ENCODE peak calls at places on chromosome 19, in five cellular contexts. One of them, this sample, is unnamed. For H3K4me1 and H3K9me3, the result is how much of the 10 kb centered on the place peaks cover.

GRCh38 chr19:13744179-13744578 is 20.1 kb upstream of the MRI1 start:
- DNase-seq in effector memory CD4-positive, alpha-beta T cell: no peak
- DNase-seq in breast epithelium: no peak
- DNase-seq in colonic mucosa: no peak
- DNase-seq in SK-N-SH: no peak
- DNase-seq in this sample: no peak

GRCh38 chr19:1016647-1017114 is 4.2 kb downstream of the TMEM259 start:
- DNase-seq in effector memory CD4-positive, alpha-beta T cell: no peak
- DNase-seq in colonic mucosa: peak
- DNase-seq in SK-N-SH: no peak
- DNase-seq in breast epithelium: no peak
- DNase-seq in this sample: no peak

GRCh38 chr19:48123907-48124675 is 13.5 kb upstream of the PLA2G4C start:
- DNase-seq in colonic mucosa: no peak
- DNase-seq in SK-N-SH: no peak
- DNase-seq in breast epithelium: peak
- DNase-seq in effector memory CD4-positive, alpha-beta T cell: no peak
- DNase-seq in this sample: no peak

GRCh38 chr19:2462635-2463421 is 6.1 kb upstream of the LMNB2 start:
- DNase-seq in breast epithelium: peak
- DNase-seq in effector memory CD4-positive, alpha-beta T cell: no peak
- DNase-seq in SK-N-SH: peak
- DNase-seq in colonic mucosa: peak
- DNase-seq in this sample: peak

GRCh38 chr19:5586300-5587070 is 18.7 kb upstream of the TINCR start:
- DNase-seq in SK-N-SH: no peak
- DNase-seq in colonic mucosa: no peak
- DNase-seq in effector memory CD4-positive, alpha-beta T cell: no peak
- DNase-seq in breast epithelium: no peak
- DNase-seq in this sample: no peak

GRCh38 chr19:38003427-38004099 is 96.6 kb downstream of the SIPA1L3 start:
- DNase-seq in breast epithelium: peak
- DNase-seq in colonic mucosa: peak
- DNase-seq in effector memory CD4-positive, alpha-beta T cell: no peak
- DNase-seq in SK-N-SH: peak
- DNase-seq in this sample: peak

GRCh38 chr19:20244356-20244755 is 77.3 kb downstream of the ZNF486 start:
- DNase-seq in effector memory CD4-positive, alpha-beta T cell: no peak
- DNase-seq in SK-N-SH: no peak
- DNase-seq in breast epithelium: no peak
- DNase-seq in colonic mucosa: no peak
- DNase-seq in this sample: no peak

GRCh38 chr19:8615813-8616596 is 5.5 kb upstream of the ADAMTS10 start:
- DNase-seq in breast epithelium: no peak
- DNase-seq in effector memory CD4-positive, alpha-beta T cell: peak
- DNase-seq in SK-N-SH: peak
- DNase-seq in colonic mucosa: peak
- DNase-seq in this sample: peak

GRCh38 chr19:40165362-40165937 is 25.8 kb upstream of the MAP3K10 start:
- DNase-seq in colonic mucosa: peak
- DNase-seq in SK-N-SH: peak
- DNase-seq in effector memory CD4-positive, alpha-beta T cell: no peak
- DNase-seq in breast epithelium: no peak
- DNase-seq in this sample: peak

GRCh38 chr19:4692275-4693077 is 22.3 kb upstream of the MYDGF start:
- DNase-seq in colonic mucosa: no peak
- DNase-seq in breast epithelium: no peak
- DNase-seq in SK-N-SH: no peak
- DNase-seq in effector memory CD4-positive, alpha-beta T cell: no peak
- DNase-seq in this sample: no peak

GRCh38 chr19:58336820-58337219 is 10.0 kb downstream of the ZSCAN22 start:
- DNase-seq in SK-N-SH: no peak
- DNase-seq in effector memory CD4-positive, alpha-beta T cell: no peak
- DNase-seq in colonic mucosa: no peak
- DNase-seq in breast epithelium: no peak
- DNase-seq in this sample: no peak

GRCh38 chr19:18650468-18651001 is 13.7 kb downstream of the KLHL26 start:
- DNase-seq in breast epithelium: no peak
- DNase-seq in effector memory CD4-positive, alpha-beta T cell: no peak
- DNase-seq in SK-N-SH: no peak
- DNase-seq in colonic mucosa: peak
- DNase-seq in this sample: peak

GRCh38 chr19:1080360-1081161 is 13.6 kb downstream of the ARHGAP45 start:
- DNase-seq in SK-N-SH: no peak
- DNase-seq in effector memory CD4-positive, alpha-beta T cell: no peak
- DNase-seq in colonic mucosa: no peak
- DNase-seq in breast epithelium: no peak
- DNase-seq in this sample: no peak

GRCh38 chr19:56269348-56269747 is 3.2 kb upstream of the EDDM13 start:
- DNase-seq in breast epithelium: no peak
- DNase-seq in SK-N-SH: no peak
- DNase-seq in colonic mucosa: no peak
- DNase-seq in effector memory CD4-positive, alpha-beta T cell: no peak
- DNase-seq in this sample: no peak

GRCh38 chr19:46951236-46951986 is 68.2 kb upstream of the NPAS1 start:
- DNase-seq in effector memory CD4-positive, alpha-beta T cell: no peak
- DNase-seq in colonic mucosa: peak
- DNase-seq in SK-N-SH: no peak
- DNase-seq in breast epithelium: no peak
- DNase-seq in this sample: no peak

GRCh38 chr19:41816761-41817160 is 20.4 kb downstream of the CEACAM3 start:
- DNase-seq in breast epithelium: no peak
- DNase-seq in colonic mucosa: no peak
- DNase-seq in SK-N-SH: no peak
- DNase-seq in effector memory CD4-positive, alpha-beta T cell: no peak
- DNase-seq in this sample: no peak

GRCh38 chr19:38047048-38047435 is 140.0 kb downstream of the SIPA1L3 start:
- DNase-seq in effector memory CD4-positive, alpha-beta T cell: no peak
- DNase-seq in colonic mucosa: no peak
- DNase-seq in breast epithelium: no peak
- DNase-seq in SK-N-SH: no peak
- DNase-seq in this sample: no peak

GRCh38 chr19:43984687-43985000 is 656 bp downstream of the ZNF155 start:
- DNase-seq in effector memory CD4-positive, alpha-beta T cell: no peak
- DNase-seq in breast epithelium: no peak
- DNase-seq in SK-N-SH: peak
- DNase-seq in colonic mucosa: peak
- DNase-seq in this sample: no peak

GRCh38 chr19:1791879-1792278 is 20.2 kb downstream of the ATP8B3 start:
- DNase-seq in effector memory CD4-positive, alpha-beta T cell: no peak
- DNase-seq in SK-N-SH: no peak
- DNase-seq in colonic mucosa: no peak
- DNase-seq in breast epithelium: no peak
- DNase-seq in this sample: no peak

GRCh38 chr19:3097442-3097871 is 3.3 kb downstream of the GNA11 start:
- DNase-seq in effector memory CD4-positive, alpha-beta T cell: no peak
- DNase-seq in SK-N-SH: no peak
- DNase-seq in breast epithelium: no peak
- DNase-seq in colonic mucosa: peak
- DNase-seq in this sample: no peak

GRCh38 chr19:38441660-38442348 is 8.3 kb downstream of the RYR1 start:
- DNase-seq in SK-N-SH: no peak
- DNase-seq in effector memory CD4-positive, alpha-beta T cell: no peak
- DNase-seq in colonic mucosa: no peak
- DNase-seq in breast epithelium: no peak
- DNase-seq in this sample: peak

GRCh38 chr19:280541-281007 is 10.6 kb downstream of the PLPP2 start:
- DNase-seq in colonic mucosa: no peak
- DNase-seq in SK-N-SH: no peak
- DNase-seq in breast epithelium: no peak
- DNase-seq in effector memory CD4-positive, alpha-beta T cell: no peak
- DNase-seq in this sample: no peak

GRCh38 chr19:3006075-3006767 is 22.9 kb downstream of the TLE2 start:
- DNase-seq in colonic mucosa: peak
- DNase-seq in effector memory CD4-positive, alpha-beta T cell: no peak
- DNase-seq in breast epithelium: no peak
- DNase-seq in SK-N-SH: no peak
- DNase-seq in this sample: no peak

GRCh38 chr19:35739275-35740107 is 2.8 kb downstream of the IGFLR1 start:
- DNase-seq in effector memory CD4-positive, alpha-beta T cell: no peak
- DNase-seq in colonic mucosa: no peak
- DNase-seq in SK-N-SH: no peak
- DNase-seq in breast epithelium: no peak
- DNase-seq in this sample: no peak

GRCh38 chr19:35738887-35739229 is 3.4 kb downstream of the IGFLR1 start:
- DNase-seq in breast epithelium: no peak
- DNase-seq in colonic mucosa: no peak
- DNase-seq in SK-N-SH: no peak
- DNase-seq in effector memory CD4-positive, alpha-beta T cell: no peak
- DNase-seq in this sample: no peak

GRCh38 chr19:35740108-35740422 is 2.2 kb downstream of the IGFLR1 start:
- DNase-seq in SK-N-SH: no peak
- DNase-seq in effector memory CD4-positive, alpha-beta T cell: no peak
- DNase-seq in breast epithelium: no peak
- DNase-seq in colonic mucosa: no peak
- DNase-seq in this sample: no peak

GRCh38 chr19:35736913-35737886 is 5.1 kb downstream of the IGFLR1 start:
- DNase-seq in SK-N-SH: no peak
- DNase-seq in effector memory CD4-positive, alpha-beta T cell: no peak
- DNase-seq in breast epithelium: no peak
- DNase-seq in colonic mucosa: no peak
- DNase-seq in this sample: no peak

DNA sequence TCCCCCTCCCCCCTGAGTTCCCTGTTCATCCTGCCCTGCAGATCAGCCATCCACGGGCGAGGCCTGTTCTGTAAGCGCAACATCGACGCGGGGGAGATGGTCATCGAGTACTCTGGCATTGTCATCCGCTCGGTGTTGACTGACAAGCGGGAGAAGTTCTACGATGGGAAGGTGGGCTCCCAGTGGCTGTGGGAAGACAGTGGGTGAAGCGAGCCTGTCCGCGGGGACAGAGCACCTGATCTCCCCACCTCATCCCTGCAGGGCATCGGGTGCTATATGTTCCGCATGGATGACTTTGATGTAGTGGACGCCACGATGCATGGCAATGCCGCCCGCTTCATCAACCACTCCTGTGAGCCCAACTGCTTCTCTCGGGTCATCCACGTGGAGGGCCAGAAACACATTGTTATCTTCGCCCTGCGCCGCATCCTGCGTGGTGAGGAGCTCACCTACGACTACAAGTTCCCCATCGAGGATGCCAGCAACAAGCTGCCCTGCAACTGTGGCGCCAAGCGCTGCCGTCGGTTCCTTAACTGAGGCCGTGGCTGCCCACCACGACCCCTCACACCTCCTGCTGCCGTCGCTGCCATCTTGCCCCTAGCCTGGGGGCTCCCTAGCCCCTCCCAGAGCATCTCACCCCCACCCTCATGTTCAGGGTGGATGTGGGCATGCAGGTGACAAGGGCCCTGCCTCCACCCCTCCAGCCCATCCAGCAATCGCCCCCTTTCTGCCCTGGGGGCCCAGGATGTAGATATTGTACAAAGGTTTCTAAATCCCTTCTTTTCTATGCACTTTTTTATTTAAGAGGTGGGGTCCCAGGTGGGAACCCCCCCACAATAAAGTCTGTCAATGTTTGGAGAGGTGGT is 4.0 kb downstream of the IGFLR1 start:
- DNase-seq in colonic mucosa: no peak
- DNase-seq in effector memory CD4-positive, alpha-beta T cell: no peak
- DNase-seq in breast epithelium: no peak
- DNase-seq in SK-N-SH: no peak
- DNase-seq in this sample: no peak
- H3K4me1 ChIP-seq in colonic mucosa: under half
- H3K4me1 ChIP-seq in effector memory CD4-positive, alpha-beta T cell: under half
- H3K4me1 ChIP-seq in breast epithelium: under half
- H3K4me1 ChIP-seq in SK-N-SH: under half
- H3K4me1 ChIP-seq in this sample: under half

DNA sequence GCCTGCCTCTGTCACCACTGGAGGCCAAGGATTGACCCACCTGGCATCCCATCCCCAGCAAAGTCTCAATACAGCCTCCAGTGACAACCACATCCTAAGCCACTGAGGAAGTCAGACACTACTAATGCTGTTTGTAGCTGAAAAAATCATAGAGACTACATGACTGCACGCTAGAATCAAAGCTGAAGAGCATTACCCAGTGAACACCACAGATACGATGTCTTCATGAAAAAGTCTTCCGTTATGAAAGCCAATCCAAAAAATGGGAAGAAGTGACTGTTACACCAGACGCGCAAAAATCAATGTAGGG is 11.1 kb upstream of the NUP62 start:
- DNase-seq in breast epithelium: no peak
- DNase-seq in colonic mucosa: no peak
- DNase-seq in effector memory CD4-positive, alpha-beta T cell: no peak
- DNase-seq in SK-N-SH: no peak
- DNase-seq in this sample: no peak
- H3K9me3 ChIP-seq in breast epithelium: under half
- H3K9me3 ChIP-seq in colonic mucosa: under half
- H3K9me3 ChIP-seq in effector memory CD4-positive, alpha-beta T cell: under half
- H3K9me3 ChIP-seq in SK-N-SH: under half
- H3K9me3 ChIP-seq in this sample: under half

GRCh38 chr19:29495091-29495490 is 30.7 kb upstream of the VSTM2B start:
- DNase-seq in colonic mucosa: no peak
- DNase-seq in breast epithelium: no peak
- DNase-seq in SK-N-SH: no peak
- DNase-seq in effector memory CD4-positive, alpha-beta T cell: no peak
- DNase-seq in this sample: no peak

GRCh38 chr19:29492761-29493160 is 33.0 kb upstream of the VSTM2B start:
- DNase-seq in effector memory CD4-positive, alpha-beta T cell: no peak
- DNase-seq in SK-N-SH: no peak
- DNase-seq in colonic mucosa: no peak
- DNase-seq in breast epithelium: no peak
- DNase-seq in this sample: no peak

GRCh38 chr19:29497241-29497640 is 28.6 kb upstream of the VSTM2B start:
- DNase-seq in colonic mucosa: no peak
- DNase-seq in breast epithelium: no peak
- DNase-seq in SK-N-SH: no peak
- DNase-seq in effector memory CD4-positive, alpha-beta T cell: no peak
- DNase-seq in this sample: no peak

GRCh38 chr19:29497686-29498436 is 27.9 kb upstream of the VSTM2B start:
- DNase-seq in colonic mucosa: no peak
- DNase-seq in breast epithelium: no peak
- DNase-seq in SK-N-SH: no peak
- DNase-seq in effector memory CD4-positive, alpha-beta T cell: no peak
- DNase-seq in this sample: no peak

GRCh38 chr19:29495971-29496441 is 29.8 kb upstream of the VSTM2B start:
- DNase-seq in effector memory CD4-positive, alpha-beta T cell: no peak
- DNase-seq in colonic mucosa: no peak
- DNase-seq in SK-N-SH: no peak
- DNase-seq in breast epithelium: no peak
- DNase-seq in this sample: no peak
- H3K4me1 ChIP-seq in effector memory CD4-positive, alpha-beta T cell: under half
- H3K4me1 ChIP-seq in colonic mucosa: under half
- H3K4me1 ChIP-seq in SK-N-SH: under half
- H3K4me1 ChIP-seq in breast epithelium: under half
- H3K4me1 ChIP-seq in this sample: under half

GRCh38 chr19:9667898-9668297 is 7.0 kb downstream of the ZNF562 start:
- DNase-seq in breast epithelium: no peak
- DNase-seq in effector memory CD4-positive, alpha-beta T cell: no peak
- DNase-seq in SK-N-SH: no peak
- DNase-seq in colonic mucosa: peak
- DNase-seq in this sample: no peak

GRCh38 chr19:9672893-9673292 is 2.0 kb downstream of the ZNF562 start:
- DNase-seq in effector memory CD4-positive, alpha-beta T cell: no peak
- DNase-seq in SK-N-SH: no peak
- DNase-seq in breast epithelium: no peak
- DNase-seq in colonic mucosa: no peak
- DNase-seq in this sample: no peak

GRCh38 chr19:9673912-9674668 is 810 bp downstream of the ZNF562 start:
- DNase-seq in effector memory CD4-positive, alpha-beta T cell: no peak
- DNase-seq in colonic mucosa: peak
- DNase-seq in SK-N-SH: no peak
- DNase-seq in breast epithelium: no peak
- DNase-seq in this sample: no peak

GRCh38 chr19:9671654-9672053 is 3.2 kb downstream of the ZNF562 start:
- DNase-seq in colonic mucosa: no peak
- DNase-seq in SK-N-SH: no peak
- DNase-seq in effector memory CD4-positive, alpha-beta T cell: no peak
- DNase-seq in breast epithelium: no peak
- DNase-seq in this sample: no peak

GRCh38 chr19:9668544-9668943 is 6.4 kb downstream of the ZNF562 start:
- DNase-seq in effector memory CD4-positive, alpha-beta T cell: no peak
- DNase-seq in breast epithelium: no peak
- DNase-seq in colonic mucosa: no peak
- DNase-seq in SK-N-SH: no peak
- DNase-seq in this sample: no peak
- H3K9me3 ChIP-seq in effector memory CD4-positive, alpha-beta T cell: under half
- H3K9me3 ChIP-seq in breast epithelium: half or more
- H3K9me3 ChIP-seq in colonic mucosa: under half
- H3K9me3 ChIP-seq in SK-N-SH: under half
- H3K9me3 ChIP-seq in this sample: under half